ENCODE peak calls at places on chromosome 18, in six cellular contexts. One of them, this sample, is unnamed.

GRCh38 chr18:56789004-56789888 is 138.1 kb downstream of the WDR7 start:
- DNase-seq in A549: peak; percentile 36
- DNase-seq in H1: no peak
- DNase-seq in HepG2: peak; percentile 33
- DNase-seq in SK-N-SH: peak; percentile 4
- DNase-seq in K562: peak; percentile 26
- DNase-seq in this sample: peak; percentile 13

GRCh38 chr18:57819671-57820460 is 16.8 kb upstream of the ATP8B1 start:
- DNase-seq in A549: peak; percentile 68
- DNase-seq in H1: no peak
- DNase-seq in HepG2: peak; percentile 71
- DNase-seq in SK-N-SH: peak; percentile 15
- DNase-seq in K562: peak; percentile 74
- DNase-seq in this sample: peak; percentile 95

GRCh38 chr18:5142131-5142530 is 54.9 kb downstream of the AKAIN1 start:
- DNase-seq in A549: no peak
- DNase-seq in H1: no peak
- DNase-seq in HepG2: no peak
- DNase-seq in SK-N-SH: no peak
- DNase-seq in K562: no peak
- DNase-seq in this sample: no peak

GRCh38 chr18:6994719-6995430 is 122.7 kb downstream of the LAMA1 start:
- DNase-seq in A549: no peak
- DNase-seq in H1: no peak
- DNase-seq in HepG2: no peak
- DNase-seq in SK-N-SH: peak; percentile 22
- DNase-seq in K562: no peak
- DNase-seq in this sample: no peak

GRCh38 chr18:67428805-67429204 is 87.7 kb downstream of the DSEL start:
- DNase-seq in A549: no peak
- DNase-seq in H1: no peak
- DNase-seq in HepG2: no peak
- DNase-seq in SK-N-SH: no peak
- DNase-seq in K562: no peak
- DNase-seq in this sample: peak; percentile 82

GRCh38 chr18:49094136-49094535 is 143.4 kb upstream of the SMAD7 start:
- DNase-seq in A549: no peak
- DNase-seq in H1: no peak
- DNase-seq in HepG2: no peak
- DNase-seq in SK-N-SH: no peak
- DNase-seq in K562: no peak
- DNase-seq in this sample: peak; percentile 58

GRCh38 chr18:57480724-57481123 is 45.5 kb downstream of the ONECUT2 start:
- DNase-seq in A549: no peak
- DNase-seq in H1: no peak
- DNase-seq in HepG2: no peak
- DNase-seq in SK-N-SH: no peak
- DNase-seq in K562: no peak
- DNase-seq in this sample: no peak

GRCh38 chr18:59156316-59156715 is 16.6 kb downstream of the SEC11C start:
- DNase-seq in A549: no peak
- DNase-seq in H1: no peak
- DNase-seq in HepG2: no peak
- DNase-seq in SK-N-SH: no peak
- DNase-seq in K562: no peak
- DNase-seq in this sample: no peak

GRCh38 chr18:58362829-58363231 is 266.1 kb downstream of the ALPK2 start:
- DNase-seq in A549: no peak
- DNase-seq in H1: no peak
- DNase-seq in HepG2: no peak
- DNase-seq in SK-N-SH: no peak
- DNase-seq in K562: no peak
- DNase-seq in this sample: peak; percentile 51

GRCh38 chr18:75125359-75126331 is 83.3 kb downstream of the PTGR3 start:
- DNase-seq in A549: no peak
- DNase-seq in H1: peak; percentile 7
- DNase-seq in HepG2: peak; percentile 42
- DNase-seq in SK-N-SH: peak; percentile 84
- DNase-seq in K562: no peak
- DNase-seq in this sample: no peak

GRCh38 chr18:48263913-48264506 is 145.2 kb downstream of the ZBTB7C start:
- DNase-seq in A549: no peak
- DNase-seq in H1: no peak
- DNase-seq in HepG2: no peak
- DNase-seq in SK-N-SH: peak; percentile 30
- DNase-seq in K562: no peak
- DNase-seq in this sample: no peak

GRCh38 chr18:48123965-48124364 is 193.5 kb upstream of the SMAD2 start:
- DNase-seq in A549: no peak
- DNase-seq in H1: no peak
- DNase-seq in HepG2: no peak
- DNase-seq in SK-N-SH: no peak
- DNase-seq in K562: no peak
- DNase-seq in this sample: no peak

GRCh38 chr18:58405107-58405898 is 223.6 kb downstream of the ALPK2 start:
- DNase-seq in A549: no peak
- DNase-seq in H1: no peak
- DNase-seq in HepG2: no peak
- DNase-seq in SK-N-SH: no peak
- DNase-seq in K562: no peak
- DNase-seq in this sample: no peak

GRCh38 chr18:58224425-58224750 is 180.4 kb downstream of the NEDD4L start:
- DNase-seq in A549: no peak
- DNase-seq in H1: no peak
- DNase-seq in HepG2: no peak
- DNase-seq in SK-N-SH: no peak
- DNase-seq in K562: no peak
- DNase-seq in this sample: no peak

GRCh38 chr18:78928076-78928475 is 51.5 kb upstream of the SALL3 start:
- DNase-seq in A549: no peak
- DNase-seq in H1: no peak
- DNase-seq in HepG2: no peak
- DNase-seq in SK-N-SH: no peak
- DNase-seq in K562: no peak
- DNase-seq in this sample: no peak

GRCh38 chr18:68840554-68841263 is 42.8 kb downstream of the CCDC102B start:
- DNase-seq in A549: peak; percentile 58
- DNase-seq in H1: no peak
- DNase-seq in HepG2: peak; percentile 41
- DNase-seq in SK-N-SH: no peak
- DNase-seq in K562: no peak
- DNase-seq in this sample: peak; percentile 97

GRCh38 chr18:10893761-10894160 is 255.6 kb downstream of the PIEZO2 start:
- DNase-seq in A549: no peak
- DNase-seq in H1: no peak
- DNase-seq in HepG2: no peak
- DNase-seq in SK-N-SH: no peak
- DNase-seq in K562: no peak
- DNase-seq in this sample: no peak

GRCh38 chr18:66728951-66729350 is 125.1 kb upstream of the CDH19 start:
- DNase-seq in A549: no peak
- DNase-seq in H1: no peak
- DNase-seq in HepG2: no peak
- DNase-seq in SK-N-SH: no peak
- DNase-seq in K562: no peak
- DNase-seq in this sample: no peak

GRCh38 chr18:37524139-37524538 is 41.5 kb downstream of the CELF4 start:
- DNase-seq in A549: no peak
- DNase-seq in H1: no peak
- DNase-seq in HepG2: no peak
- DNase-seq in SK-N-SH: no peak
- DNase-seq in K562: no peak
- DNase-seq in this sample: no peak

GRCh38 chr18:46676162-46676830 is 19.3 kb upstream of the LOXHD1 start:
- DNase-seq in A549: peak; percentile 8
- DNase-seq in H1: peak; percentile 23
- DNase-seq in HepG2: no peak
- DNase-seq in SK-N-SH: no peak
- DNase-seq in K562: no peak
- DNase-seq in this sample: no peak

GRCh38 chr18:51342815-51343214 is 145.3 kb upstream of the MEX3C start:
- DNase-seq in A549: peak; percentile 56
- DNase-seq in H1: no peak
- DNase-seq in HepG2: peak; percentile 7
- DNase-seq in SK-N-SH: no peak
- DNase-seq in K562: no peak
- DNase-seq in this sample: peak; percentile 1

GRCh38 chr18:79257480-79257879 is 138.2 kb upstream of the NFATC1 start:
- DNase-seq in A549: no peak
- DNase-seq in H1: no peak
- DNase-seq in HepG2: no peak
- DNase-seq in SK-N-SH: no peak
- DNase-seq in K562: no peak
- DNase-seq in this sample: no peak

GRCh38 chr18:74142251-74142650 is 5.4 kb downstream of the FBXO15 start:
- DNase-seq in A549: no peak
- DNase-seq in H1: no peak
- DNase-seq in HepG2: no peak
- DNase-seq in SK-N-SH: no peak
- DNase-seq in K562: no peak
- DNase-seq in this sample: peak; percentile 38

GRCh38 chr18:56575819-56576663 is 62.4 kb downstream of the TXNL1 start:
- DNase-seq in A549: peak; percentile 28
- DNase-seq in H1: no peak
- DNase-seq in HepG2: peak; percentile 36
- DNase-seq in SK-N-SH: peak; percentile 67
- DNase-seq in K562: peak; percentile 37
- DNase-seq in this sample: peak; percentile 71

GRCh38 chr18:12013186-12013916 is 32.0 kb downstream of the IMPA2 start:
- DNase-seq in A549: no peak
- DNase-seq in H1: no peak
- DNase-seq in HepG2: no peak
- DNase-seq in SK-N-SH: no peak
- DNase-seq in K562: no peak
- DNase-seq in this sample: no peak

GRCh38 chr18:60965856-60966255 is 367.4 kb upstream of the CDH20 start:
- DNase-seq in A549: no peak
- DNase-seq in H1: no peak
- DNase-seq in HepG2: no peak
- DNase-seq in SK-N-SH: no peak
- DNase-seq in K562: no peak
- DNase-seq in this sample: no peak

GRCh38 chr18:55012041-55012440 is 52.8 kb upstream of the CCDC68 start:
- DNase-seq in A549: no peak
- DNase-seq in H1: no peak
- DNase-seq in HepG2: no peak
- DNase-seq in SK-N-SH: no peak
- DNase-seq in K562: no peak
- DNase-seq in this sample: no peak

GRCh38 chr18:56330381-56331115 is 307.8 kb downstream of the TXNL1 start:
- DNase-seq in A549: no peak
- DNase-seq in H1: no peak
- DNase-seq in HepG2: no peak
- DNase-seq in SK-N-SH: no peak
- DNase-seq in K562: no peak
- DNase-seq in this sample: no peak

GRCh38 chr18:23580677-23581367 is 5.5 kb downstream of the NPC1 start:
- DNase-seq in A549: no peak
- DNase-seq in H1: no peak
- DNase-seq in HepG2: no peak
- DNase-seq in SK-N-SH: no peak
- DNase-seq in K562: no peak
- DNase-seq in this sample: peak; percentile 94

GRCh38 chr18:76558881-76559667 is 64.0 kb upstream of the ZNF516 start:
- DNase-seq in A549: no peak
- DNase-seq in H1: no peak
- DNase-seq in HepG2: no peak
- DNase-seq in SK-N-SH: no peak
- DNase-seq in K562: no peak
- DNase-seq in this sample: peak; percentile 41
- TF ChIP-seq USF2 in A549: no peak
- TF ChIP-seq USF2 in H1: no peak
- TF ChIP-seq USF2 in HepG2: no peak
- TF ChIP-seq USF2 in SK-N-SH: no peak
- TF ChIP-seq USF2 in K562: no peak
- TF ChIP-seq USF2 in this sample: no peak

GRCh38 chr18:2994603-2995432 is 18.1 kb downstream of the LPIN2 start:
- DNase-seq in A549: no peak
- DNase-seq in H1: no peak
- DNase-seq in HepG2: no peak
- DNase-seq in SK-N-SH: no peak
- DNase-seq in K562: peak; percentile 91
- DNase-seq in this sample: no peak
- TF ChIP-seq USF2 in A549: no peak
- TF ChIP-seq USF2 in H1: no peak
- TF ChIP-seq USF2 in HepG2: no peak
- TF ChIP-seq USF2 in SK-N-SH: no peak
- TF ChIP-seq USF2 in K562: no peak
- TF ChIP-seq USF2 in this sample: no peak

GRCh38 chr18:45197526-45197970 is 417.7 kb upstream of the SLC14A2 start:
- DNase-seq in A549: peak; percentile 1
- DNase-seq in H1: no peak
- DNase-seq in HepG2: no peak
- DNase-seq in SK-N-SH: no peak
- DNase-seq in K562: no peak
- DNase-seq in this sample: peak; percentile 46
- TF ChIP-seq USF2 in A549: no peak
- TF ChIP-seq USF2 in H1: no peak
- TF ChIP-seq USF2 in HepG2: no peak
- TF ChIP-seq USF2 in SK-N-SH: no peak
- TF ChIP-seq USF2 in K562: no peak
- TF ChIP-seq USF2 in this sample: no peak

GRCh38 chr18:53382870-53383269 is 841.6 kb downstream of the MBD2 start:
- DNase-seq in A549: no peak
- DNase-seq in H1: no peak
- DNase-seq in HepG2: no peak
- DNase-seq in SK-N-SH: peak; percentile 50
- DNase-seq in K562: no peak
- DNase-seq in this sample: no peak

GRCh38 chr18:53375641-53376040 is 848.8 kb downstream of the MBD2 start:
- DNase-seq in A549: no peak
- DNase-seq in H1: no peak
- DNase-seq in HepG2: no peak
- DNase-seq in SK-N-SH: no peak
- DNase-seq in K562: no peak
- DNase-seq in this sample: no peak

GRCh38 chr18:53385889-53386288 is 838.6 kb downstream of the MBD2 start:
- DNase-seq in A549: no peak
- DNase-seq in H1: no peak
- DNase-seq in HepG2: no peak
- DNase-seq in SK-N-SH: no peak
- DNase-seq in K562: no peak
- DNase-seq in this sample: no peak

DNA sequence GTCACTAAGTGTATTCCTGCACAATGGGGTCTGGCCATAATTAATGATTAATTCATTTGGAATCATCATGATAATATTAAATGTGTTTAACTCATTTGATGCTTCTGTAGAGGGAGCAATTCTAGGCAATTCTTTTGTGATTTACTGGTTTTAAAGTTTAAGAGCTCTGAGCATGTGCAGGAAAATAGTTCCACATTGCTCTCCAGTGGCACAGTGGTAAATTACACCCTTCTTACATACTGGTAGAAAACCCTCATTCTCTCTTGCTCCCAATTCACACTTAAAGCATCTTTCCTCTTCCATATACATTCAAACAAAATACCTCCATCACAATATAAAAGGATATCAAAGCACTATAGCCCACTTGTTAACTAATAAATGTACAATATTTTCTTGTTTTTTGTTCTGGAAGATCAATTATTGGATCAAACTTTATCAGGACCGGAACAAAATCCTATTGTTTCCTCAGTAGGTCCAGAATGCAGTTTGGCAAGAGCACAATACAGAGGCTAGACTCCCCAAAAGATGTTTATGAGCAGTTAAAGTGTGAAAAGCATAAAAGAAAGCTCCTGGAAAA is 844.3 kb downstream of the MBD2 start:
- DNase-seq in A549: peak; percentile 44
- DNase-seq in H1: no peak
- DNase-seq in HepG2: peak; percentile 7
- DNase-seq in SK-N-SH: peak; percentile 31
- DNase-seq in K562: no peak
- DNase-seq in this sample: peak; percentile 31
- TF ChIP-seq USF2 in A549: no peak
- TF ChIP-seq USF2 in H1: no peak
- TF ChIP-seq USF2 in HepG2: no peak
- TF ChIP-seq USF2 in SK-N-SH: no peak
- TF ChIP-seq USF2 in K562: no peak
- TF ChIP-seq USF2 in this sample: no peak